ENCODE peak calls at places on chromosomes 11 and 22, in four cellular contexts. One of them, this sample, is unnamed.

GRCh38 chr11:2898366-2899079 is 12.9 kb upstream of the CDKN1C start:
- DNase-seq in A549: no peak
- DNase-seq in sigmoid colon: peak
- DNase-seq in transverse colon: peak
- DNase-seq in this sample: peak

GRCh38 chr11:75697906-75698563 is 19.6 kb upstream of the MOGAT2 start:
- DNase-seq in A549: no peak
- DNase-seq in sigmoid colon: no peak
- DNase-seq in transverse colon: no peak
- DNase-seq in this sample: no peak

GRCh38 chr22:49025791-49026475 is 801.7 kb downstream of the BRD1 start:
- DNase-seq in A549: no peak
- DNase-seq in sigmoid colon: peak
- DNase-seq in transverse colon: no peak
- DNase-seq in this sample: no peak

GRCh38 chr11:45379162-45379863 is 93.2 kb upstream of the SYT13 start:
- DNase-seq in A549: no peak
- DNase-seq in sigmoid colon: no peak
- DNase-seq in transverse colon: no peak
- DNase-seq in this sample: no peak

GRCh38 chr11:10476927-10477689 is 22.0 kb downstream of the AMPD3 start:
- DNase-seq in A549: no peak
- DNase-seq in sigmoid colon: no peak
- DNase-seq in transverse colon: no peak
- DNase-seq in this sample: no peak

GRCh38 chr11:44994753-44995152 is 44.1 kb upstream of the TP53I11 start:
- DNase-seq in A549: no peak
- DNase-seq in sigmoid colon: peak
- DNase-seq in transverse colon: no peak
- DNase-seq in this sample: no peak

GRCh38 chr11:114135737-114136151 is 76.2 kb downstream of the ZBTB16 start:
- DNase-seq in A549: no peak
- DNase-seq in sigmoid colon: peak
- DNase-seq in transverse colon: no peak
- DNase-seq in this sample: no peak

GRCh38 chr22:38239101-38239761 is 33.6 kb downstream of the TMEM184B start:
- DNase-seq in A549: peak
- DNase-seq in sigmoid colon: no peak
- DNase-seq in transverse colon: no peak
- DNase-seq in this sample: no peak

GRCh38 chr11:117626576-117626975 is 170.4 kb downstream of the DSCAML1 start:
- DNase-seq in A549: no peak
- DNase-seq in sigmoid colon: peak
- DNase-seq in transverse colon: no peak
- DNase-seq in this sample: no peak

GRCh38 chr22:49763696-49764095 is 64.0 kb downstream of the BRD1 start:
- DNase-seq in A549: no peak
- DNase-seq in sigmoid colon: peak
- DNase-seq in transverse colon: peak
- DNase-seq in this sample: no peak

GRCh38 chr22:43296279-43296902 is 46.8 kb downstream of the SCUBE1 start:
- DNase-seq in A549: no peak
- DNase-seq in sigmoid colon: no peak
- DNase-seq in transverse colon: no peak
- DNase-seq in this sample: no peak

GRCh38 chr11:124791626-124792341 is 8.4 kb downstream of the MSANTD2 start:
- DNase-seq in A549: no peak
- DNase-seq in sigmoid colon: no peak
- DNase-seq in transverse colon: no peak
- DNase-seq in this sample: no peak

GRCh38 chr22:48249721-48250268 is 1487.3 kb downstream of the TBC1D22A start:
- DNase-seq in A549: no peak
- DNase-seq in sigmoid colon: peak
- DNase-seq in transverse colon: no peak
- DNase-seq in this sample: no peak

GRCh38 chr11:110219011-110219785 is 77.2 kb downstream of the RDX start:
- DNase-seq in A549: no peak
- DNase-seq in sigmoid colon: no peak
- DNase-seq in transverse colon: no peak
- DNase-seq in this sample: no peak

GRCh38 chr11:120073196-120073595 is 64.7 kb downstream of the TRIM29 start:
- DNase-seq in A549: no peak
- DNase-seq in sigmoid colon: no peak
- DNase-seq in transverse colon: no peak
- DNase-seq in this sample: no peak

GRCh38 chr11:96162816-96163499 is 180.0 kb downstream of the MAML2 start:
- DNase-seq in A549: no peak
- DNase-seq in sigmoid colon: peak
- DNase-seq in transverse colon: no peak
- DNase-seq in this sample: no peak

GRCh38 chr11:1254086-1254648 is 31.3 kb downstream of the MUC5B start:
- DNase-seq in A549: no peak
- DNase-seq in sigmoid colon: no peak
- DNase-seq in transverse colon: no peak
- DNase-seq in this sample: no peak

GRCh38 chr11:132744771-132745170 is 787.5 kb downstream of the OPCML start:
- DNase-seq in A549: no peak
- DNase-seq in sigmoid colon: no peak
- DNase-seq in transverse colon: no peak
- DNase-seq in this sample: no peak

GRCh38 chr11:45144126-45145082 is 2.0 kb upstream of the PRDM11 start:
- DNase-seq in A549: no peak
- DNase-seq in sigmoid colon: peak
- DNase-seq in transverse colon: no peak
- DNase-seq in this sample: peak

GRCh38 chr11:59901306-59901705 is 22.7 kb downstream of the OOSP3 start:
- DNase-seq in A549: no peak
- DNase-seq in sigmoid colon: no peak
- DNase-seq in transverse colon: no peak
- DNase-seq in this sample: no peak

GRCh38 chr11:33909552-33909951 is 17.7 kb upstream of the LMO2 start:
- DNase-seq in A549: no peak
- DNase-seq in sigmoid colon: no peak
- DNase-seq in transverse colon: no peak
- DNase-seq in this sample: no peak

GRCh38 chr11:70212227-70212811 is 9.2 kb downstream of the FADD start:
- DNase-seq in A549: no peak
- DNase-seq in sigmoid colon: no peak
- DNase-seq in transverse colon: peak
- DNase-seq in this sample: peak

GRCh38 chr11:92843455-92843854 is 126.0 kb upstream of the MTNR1B start:
- DNase-seq in A549: no peak
- DNase-seq in sigmoid colon: no peak
- DNase-seq in transverse colon: no peak
- DNase-seq in this sample: no peak

GRCh38 chr11:128936546-128937275 is 6.0 kb downstream of the TP53AIP1 start:
- DNase-seq in A549: no peak
- DNase-seq in sigmoid colon: no peak
- DNase-seq in transverse colon: no peak
- DNase-seq in this sample: no peak

GRCh38 chr22:42883121-42883520 is 26.0 kb upstream of the ARFGAP3 start:
- DNase-seq in A549: no peak
- DNase-seq in sigmoid colon: no peak
- DNase-seq in transverse colon: peak
- DNase-seq in this sample: no peak

GRCh38 chr11:125364085-125364822 is 131.8 kb downstream of the FEZ1 start:
- DNase-seq in A549: no peak
- DNase-seq in sigmoid colon: no peak
- DNase-seq in transverse colon: no peak
- DNase-seq in this sample: no peak

GRCh38 chr11:72112541-72113136 is at the start of gene ANAPC15:
- DNase-seq in A549: peak
- DNase-seq in sigmoid colon: peak
- DNase-seq in transverse colon: peak
- DNase-seq in this sample: peak

GRCh38 chr11:72111300-72111699 is 1.2 kb downstream of the ANAPC15 start:
- DNase-seq in A549: no peak
- DNase-seq in sigmoid colon: no peak
- DNase-seq in transverse colon: no peak
- DNase-seq in this sample: no peak

GRCh38 chr11:72114570-72114969 is 2.1 kb upstream of the ANAPC15 start:
- DNase-seq in A549: no peak
- DNase-seq in sigmoid colon: no peak
- DNase-seq in transverse colon: no peak
- DNase-seq in this sample: no peak

GRCh38 chr11:72111803-72112540 is 523 bp downstream of the ANAPC15 start:
- DNase-seq in A549: peak
- DNase-seq in sigmoid colon: peak
- DNase-seq in transverse colon: peak
- DNase-seq in this sample: peak

GRCh38 chr11:72113170-72113808 is 794 bp upstream of the ANAPC15 start:
- DNase-seq in A549: no peak
- DNase-seq in sigmoid colon: no peak
- DNase-seq in transverse colon: no peak
- DNase-seq in this sample: no peak
- H3K4me3 ChIP-seq in A549: peak
- H3K4me3 ChIP-seq in sigmoid colon: peak
- H3K4me3 ChIP-seq in transverse colon: peak
- H3K4me3 ChIP-seq in this sample: peak

GRCh38 chr11:8034604-8035224 is 46.3 kb upstream of the TUB start:
- DNase-seq in A549: no peak
- DNase-seq in sigmoid colon: no peak
- DNase-seq in transverse colon: no peak
- DNase-seq in this sample: no peak

GRCh38 chr11:8033791-8034585 is 46.9 kb downstream of the EIF3F start:
- DNase-seq in A549: no peak
- DNase-seq in sigmoid colon: no peak
- DNase-seq in transverse colon: no peak
- DNase-seq in this sample: no peak

GRCh38 chr11:8036002-8036802 is 44.8 kb upstream of the TUB start:
- DNase-seq in A549: no peak
- DNase-seq in sigmoid colon: no peak
- DNase-seq in transverse colon: no peak
- DNase-seq in this sample: peak

GRCh38 chr11:8036986-8037385 is 44.0 kb upstream of the TUB start:
- DNase-seq in A549: no peak
- DNase-seq in sigmoid colon: no peak
- DNase-seq in transverse colon: no peak
- DNase-seq in this sample: peak

GRCh38 chr11:8035225-8035846 is 45.7 kb upstream of the TUB start:
- DNase-seq in A549: no peak
- DNase-seq in sigmoid colon: no peak
- DNase-seq in transverse colon: no peak
- DNase-seq in this sample: no peak
- TF ChIP-seq EP300 in A549: no peak
- TF ChIP-seq EP300 in sigmoid colon: no peak
- TF ChIP-seq EP300 in transverse colon: no peak
- TF ChIP-seq EP300 in this sample: no peak

GRCh38 chr11:43691806-43692205 is 11.3 kb downstream of the HSD17B12 start:
- DNase-seq in A549: no peak
- DNase-seq in sigmoid colon: no peak
- DNase-seq in transverse colon: no peak
- DNase-seq in this sample: no peak
- H3K4me3 ChIP-seq in A549: no peak
- H3K4me3 ChIP-seq in sigmoid colon: no peak
- H3K4me3 ChIP-seq in transverse colon: no peak
- H3K4me3 ChIP-seq in this sample: no peak

GRCh38 chr11:82059505-82059904 is 674.2 kb downstream of the FAM181B start:
- DNase-seq in A549: no peak
- DNase-seq in sigmoid colon: no peak
- DNase-seq in transverse colon: no peak
- DNase-seq in this sample: no peak

DNA sequence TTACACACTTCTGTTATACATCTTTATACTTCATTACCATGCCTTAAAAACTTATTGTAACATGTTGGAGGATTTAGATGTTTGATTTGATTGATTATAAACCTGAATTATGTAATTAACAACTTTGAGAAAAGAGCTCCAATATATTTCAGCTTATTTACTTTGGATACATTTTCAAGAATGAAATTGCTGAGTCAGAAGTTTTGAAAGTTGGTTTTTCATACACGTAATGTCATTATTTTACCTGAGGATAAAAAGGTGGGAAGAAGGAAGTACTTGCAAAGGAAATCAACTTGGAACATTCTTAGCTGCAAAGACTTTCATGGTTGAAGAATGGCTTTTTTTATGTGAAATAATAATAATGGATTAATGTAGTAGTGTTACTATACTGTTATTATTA is 677.2 kb downstream of the FAM181B start:
- DNase-seq in A549: no peak
- DNase-seq in sigmoid colon: no peak
- DNase-seq in transverse colon: no peak
- DNase-seq in this sample: no peak
- TF ChIP-seq EP300 in A549: no peak
- TF ChIP-seq EP300 in sigmoid colon: no peak
- TF ChIP-seq EP300 in transverse colon: no peak
- TF ChIP-seq EP300 in this sample: no peak

DNA sequence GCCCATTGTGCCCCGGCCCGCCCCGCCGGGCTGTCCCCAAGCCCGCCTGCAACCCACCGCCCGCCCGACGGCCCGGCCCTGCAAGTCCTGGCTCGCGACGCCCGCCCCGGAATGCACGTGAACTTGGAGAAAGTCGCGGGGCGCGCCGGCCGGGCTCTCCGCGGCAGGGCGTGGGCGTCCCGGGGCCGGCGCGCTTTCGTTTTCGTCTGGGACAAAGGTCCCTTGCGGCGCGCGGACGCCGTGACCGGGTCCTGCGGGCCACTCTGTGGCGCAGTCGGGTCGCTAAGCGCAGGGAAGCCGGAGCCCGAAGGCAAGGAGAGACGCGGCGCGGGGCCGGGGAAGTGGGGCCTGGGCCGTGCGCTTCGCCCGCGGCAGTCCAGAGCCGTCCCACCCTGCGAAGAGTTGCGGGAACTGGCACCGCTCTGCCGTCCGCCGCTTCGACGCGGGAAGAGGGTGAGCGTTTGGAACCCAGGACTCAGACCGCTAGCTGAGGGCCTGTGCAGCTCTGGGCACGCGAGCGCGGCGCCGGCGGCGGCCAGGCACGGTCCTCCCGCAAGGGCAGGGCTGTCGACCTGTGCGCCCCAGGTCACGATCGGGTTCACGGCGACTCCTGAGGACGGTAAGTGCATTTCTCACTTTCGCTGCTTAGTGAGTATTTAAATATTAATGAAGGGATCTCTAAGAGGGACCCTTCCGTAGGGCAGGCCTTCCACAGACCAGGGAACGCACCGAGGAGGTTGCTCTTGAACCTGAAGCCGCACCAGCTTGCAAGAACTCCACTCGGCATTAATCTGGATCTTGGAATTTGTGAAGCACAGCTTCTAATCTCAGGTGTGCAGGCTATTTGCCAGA is 78.1 kb upstream of the PPARA start:
- DNase-seq in A549: no peak
- DNase-seq in sigmoid colon: peak
- DNase-seq in transverse colon: peak
- DNase-seq in this sample: peak
- H3K4me3 ChIP-seq in A549: peak
- H3K4me3 ChIP-seq in sigmoid colon: peak
- H3K4me3 ChIP-seq in transverse colon: peak
- H3K4me3 ChIP-seq in this sample: peak

DNA sequence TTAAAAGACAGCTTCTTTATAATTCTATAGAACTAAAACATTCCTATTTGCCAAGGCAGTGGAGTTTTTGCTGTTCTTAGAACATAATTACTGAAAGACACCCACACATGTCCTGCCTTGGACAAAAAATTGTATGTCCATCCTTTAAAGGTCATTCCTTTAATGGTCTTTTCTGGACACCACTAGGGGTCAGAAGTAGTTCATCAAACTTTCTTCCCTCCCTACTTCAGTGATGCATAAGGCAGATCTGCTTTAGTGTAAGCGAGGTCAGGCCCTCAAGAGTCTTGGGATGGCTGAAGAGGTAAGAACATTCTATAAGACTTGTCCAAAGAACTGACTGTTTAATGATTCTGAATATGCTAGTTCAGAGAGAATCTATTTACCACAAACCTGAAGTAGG is 4.3 kb upstream of the OR51V1 start:
- DNase-seq in A549: peak
- DNase-seq in sigmoid colon: no peak
- DNase-seq in transverse colon: no peak
- DNase-seq in this sample: no peak
- TF ChIP-seq EP300 in A549: no peak
- TF ChIP-seq EP300 in sigmoid colon: no peak
- TF ChIP-seq EP300 in transverse colon: no peak
- TF ChIP-seq EP300 in this sample: no peak